ENCODE peak calls at places on chromosome 11, in seven cellular contexts. One of them, this sample, is unnamed.

GRCh38 chr11:111627591-111627990 is 25.3 kb downstream of the SIK2 start:
- DNase-seq in neural progenitor cell: no peak
- DNase-seq in PC-3: no peak
- DNase-seq in DND-41: no peak
- DNase-seq in endodermal cell: no peak
- DNase-seq in fibroblast of lung: no peak
- DNase-seq in H9: no peak
- DNase-seq in this sample: no peak

GRCh38 chr11:73818838-73819237 is 31.2 kb downstream of the MRPL48 start:
- DNase-seq in PC-3: no peak
- DNase-seq in DND-41: no peak
- DNase-seq in endodermal cell: no peak
- DNase-seq in fibroblast of lung: peak
- DNase-seq in H9: no peak
- DNase-seq in neural progenitor cell: peak
- DNase-seq in this sample: no peak

GRCh38 chr11:67409261-67409666 is 5.4 kb downstream of the TBC1D10C start:
- DNase-seq in fibroblast of lung: no peak
- DNase-seq in DND-41: peak
- DNase-seq in PC-3: no peak
- DNase-seq in neural progenitor cell: no peak
- DNase-seq in H9: no peak
- DNase-seq in endodermal cell: no peak
- DNase-seq in this sample: peak

GRCh38 chr11:24773326-24773725 is 276.5 kb downstream of the LUZP2 start:
- DNase-seq in DND-41: no peak
- DNase-seq in fibroblast of lung: no peak
- DNase-seq in neural progenitor cell: no peak
- DNase-seq in PC-3: peak
- DNase-seq in endodermal cell: no peak
- DNase-seq in H9: no peak
- DNase-seq in this sample: no peak

GRCh38 chr11:110490886-110491285 is 61.1 kb downstream of the FDX1 start:
- DNase-seq in neural progenitor cell: no peak
- DNase-seq in fibroblast of lung: peak
- DNase-seq in PC-3: peak
- DNase-seq in endodermal cell: no peak
- DNase-seq in H9: no peak
- DNase-seq in DND-41: no peak
- DNase-seq in this sample: no peak

GRCh38 chr11:130772266-130773227 is 143.7 kb downstream of the SNX19 start:
- DNase-seq in fibroblast of lung: peak
- DNase-seq in neural progenitor cell: no peak
- DNase-seq in DND-41: no peak
- DNase-seq in PC-3: peak
- DNase-seq in H9: no peak
- DNase-seq in endodermal cell: peak
- DNase-seq in this sample: no peak

GRCh38 chr11:11810764-11811726 is 30.7 kb upstream of the USP47 start:
- DNase-seq in fibroblast of lung: no peak
- DNase-seq in H9: peak
- DNase-seq in DND-41: peak
- DNase-seq in PC-3: no peak
- DNase-seq in endodermal cell: peak
- DNase-seq in neural progenitor cell: no peak
- DNase-seq in this sample: peak

GRCh38 chr11:133663135-133663534 is 130.8 kb upstream of the OPCML start:
- DNase-seq in PC-3: no peak
- DNase-seq in DND-41: peak
- DNase-seq in H9: peak
- DNase-seq in fibroblast of lung: no peak
- DNase-seq in neural progenitor cell: no peak
- DNase-seq in endodermal cell: no peak
- DNase-seq in this sample: no peak

GRCh38 chr11:36565033-36565610 is 2.7 kb upstream of the RAG1 start:
- DNase-seq in neural progenitor cell: no peak
- DNase-seq in PC-3: no peak
- DNase-seq in H9: no peak
- DNase-seq in fibroblast of lung: no peak
- DNase-seq in DND-41: no peak
- DNase-seq in endodermal cell: no peak
- DNase-seq in this sample: no peak

GRCh38 chr11:110522456-110522855 is 92.7 kb downstream of the FDX1 start:
- DNase-seq in DND-41: no peak
- DNase-seq in fibroblast of lung: peak
- DNase-seq in PC-3: no peak
- DNase-seq in neural progenitor cell: no peak
- DNase-seq in H9: no peak
- DNase-seq in endodermal cell: no peak
- DNase-seq in this sample: no peak

GRCh38 chr11:83063073-83063754 is 8.5 kb downstream of the RAB30 start:
- DNase-seq in neural progenitor cell: no peak
- DNase-seq in DND-41: no peak
- DNase-seq in endodermal cell: no peak
- DNase-seq in H9: no peak
- DNase-seq in PC-3: peak
- DNase-seq in fibroblast of lung: peak
- DNase-seq in this sample: no peak

GRCh38 chr11:29641201-29641600 is 375.6 kb downstream of the KCNA4 start:
- DNase-seq in PC-3: no peak
- DNase-seq in endodermal cell: no peak
- DNase-seq in fibroblast of lung: peak
- DNase-seq in DND-41: no peak
- DNase-seq in H9: no peak
- DNase-seq in neural progenitor cell: no peak
- DNase-seq in this sample: no peak

GRCh38 chr11:45184640-45185039 is 38.2 kb downstream of the PRDM11 start:
- DNase-seq in fibroblast of lung: no peak
- DNase-seq in neural progenitor cell: no peak
- DNase-seq in DND-41: no peak
- DNase-seq in H9: no peak
- DNase-seq in PC-3: no peak
- DNase-seq in endodermal cell: no peak
- DNase-seq in this sample: no peak

GRCh38 chr11:45180888-45181594 is 34.6 kb downstream of the PRDM11 start:
- DNase-seq in H9: peak
- DNase-seq in endodermal cell: peak
- DNase-seq in fibroblast of lung: peak
- DNase-seq in PC-3: peak
- DNase-seq in DND-41: no peak
- DNase-seq in neural progenitor cell: peak
- DNase-seq in this sample: peak

GRCh38 chr11:45185228-45185729 is 38.8 kb downstream of the PRDM11 start:
- DNase-seq in neural progenitor cell: no peak
- DNase-seq in fibroblast of lung: peak
- DNase-seq in H9: no peak
- DNase-seq in endodermal cell: no peak
- DNase-seq in PC-3: no peak
- DNase-seq in DND-41: no peak
- DNase-seq in this sample: no peak

GRCh38 chr11:45181595-45182550 is 35.4 kb downstream of the PRDM11 start:
- DNase-seq in H9: no peak
- DNase-seq in DND-41: no peak
- DNase-seq in fibroblast of lung: no peak
- DNase-seq in neural progenitor cell: peak
- DNase-seq in endodermal cell: no peak
- DNase-seq in PC-3: no peak
- DNase-seq in this sample: no peak

DNA sequence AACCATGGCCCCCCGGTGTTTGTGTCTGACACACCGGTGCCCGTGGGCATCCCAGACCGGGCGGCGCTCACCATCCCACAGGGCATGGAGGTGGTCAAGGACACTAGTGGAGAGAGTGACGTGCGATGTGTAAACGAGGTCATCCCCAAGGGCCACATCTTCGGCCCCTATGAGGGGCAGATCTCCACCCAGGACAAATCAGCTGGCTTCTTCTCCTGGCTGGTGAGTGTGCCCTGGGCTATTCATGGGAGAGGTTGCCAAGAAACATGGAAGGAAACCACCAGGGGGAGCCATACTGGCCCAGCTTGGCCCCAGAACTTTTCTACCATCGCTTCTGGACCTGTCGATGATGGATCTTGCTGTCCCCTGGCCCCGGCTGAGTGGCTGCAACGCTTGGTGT is 36.5 kb downstream of the PRDM11 start:
- DNase-seq in fibroblast of lung: no peak
- DNase-seq in H9: peak
- DNase-seq in PC-3: peak
- DNase-seq in neural progenitor cell: peak
- DNase-seq in DND-41: no peak
- DNase-seq in endodermal cell: peak
- DNase-seq in this sample: no peak
- TF ChIP-seq CTCF in fibroblast of lung: peak
- TF ChIP-seq CTCF in H9: peak
- TF ChIP-seq CTCF in PC-3: peak
- TF ChIP-seq CTCF in neural progenitor cell: peak
- TF ChIP-seq CTCF in DND-41: peak
- TF ChIP-seq CTCF in endodermal cell: peak
- TF ChIP-seq CTCF in this sample: peak

DNA sequence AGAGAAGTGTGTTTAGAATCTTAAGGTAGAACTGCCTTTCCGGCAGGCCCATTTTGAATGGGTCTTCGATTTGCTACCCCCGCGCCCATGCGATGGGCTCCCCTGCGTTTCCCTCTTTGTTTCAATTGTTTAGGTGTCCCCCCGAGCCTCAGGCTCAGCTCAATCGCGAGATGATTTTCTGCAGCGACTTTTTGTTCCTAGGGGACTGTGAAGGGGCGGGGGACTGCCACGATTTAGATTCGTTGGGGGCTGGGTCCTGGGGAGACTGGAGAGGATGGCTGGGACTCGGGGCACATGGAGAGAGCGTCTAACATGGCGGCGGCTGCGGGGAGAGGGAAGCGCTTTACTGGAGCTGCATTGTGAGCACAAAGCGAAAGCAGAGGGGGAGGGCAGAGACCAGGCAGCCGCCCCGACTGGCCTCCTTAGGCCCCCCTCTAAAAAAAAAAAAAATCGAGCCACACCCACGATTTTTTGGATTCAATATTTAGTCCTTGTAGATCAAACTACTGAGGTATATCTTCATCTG is 1.7 kb downstream of the CAPRIN1 start:
- DNase-seq in H9: peak
- DNase-seq in DND-41: peak
- DNase-seq in neural progenitor cell: peak
- DNase-seq in PC-3: peak
- DNase-seq in fibroblast of lung: peak
- DNase-seq in endodermal cell: peak
- DNase-seq in this sample: peak
- H3K9ac ChIP-seq in H9: peak
- H3K9ac ChIP-seq in DND-41: peak
- H3K9ac ChIP-seq in neural progenitor cell: peak
- H3K9ac ChIP-seq in PC-3: peak
- H3K9ac ChIP-seq in fibroblast of lung: peak
- H3K9ac ChIP-seq in endodermal cell: peak
- H3K9ac ChIP-seq in this sample: peak

GRCh38 chr11:85137597-85137996 is 489.5 kb downstream of the DLG2 start:
- DNase-seq in endodermal cell: no peak
- DNase-seq in PC-3: no peak
- DNase-seq in H9: no peak
- DNase-seq in DND-41: no peak
- DNase-seq in neural progenitor cell: no peak
- DNase-seq in fibroblast of lung: no peak
- DNase-seq in this sample: no peak

GRCh38 chr11:85132839-85133238 is 494.3 kb downstream of the DLG2 start:
- DNase-seq in H9: peak
- DNase-seq in neural progenitor cell: peak
- DNase-seq in DND-41: no peak
- DNase-seq in fibroblast of lung: peak
- DNase-seq in endodermal cell: peak
- DNase-seq in PC-3: no peak
- DNase-seq in this sample: no peak

DNA sequence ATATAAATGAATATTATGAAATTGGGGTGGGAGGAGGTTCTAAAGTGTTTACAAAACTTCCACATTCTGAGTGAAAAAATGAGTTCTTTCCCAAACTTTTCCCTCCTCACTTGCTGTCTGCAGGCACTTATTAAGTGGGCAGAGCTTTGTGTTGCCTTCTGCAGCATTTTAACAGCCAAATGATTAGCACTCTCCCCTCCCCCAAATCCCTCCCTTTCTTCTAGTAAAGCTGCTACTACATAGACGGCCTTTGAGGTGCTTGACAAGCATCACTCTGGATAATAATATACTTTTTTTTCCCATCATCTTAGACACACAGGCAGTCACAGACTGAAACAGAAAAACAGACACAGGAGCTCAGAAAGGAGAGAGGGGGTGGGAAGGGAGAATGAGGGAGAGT is 493.5 kb downstream of the DLG2 start:
- DNase-seq in endodermal cell: no peak
- DNase-seq in fibroblast of lung: no peak
- DNase-seq in H9: no peak
- DNase-seq in neural progenitor cell: peak
- DNase-seq in DND-41: no peak
- DNase-seq in PC-3: no peak
- DNase-seq in this sample: no peak
- TF ChIP-seq CTCF in endodermal cell: no peak
- TF ChIP-seq CTCF in fibroblast of lung: no peak
- TF ChIP-seq CTCF in H9: no peak
- TF ChIP-seq CTCF in neural progenitor cell: no peak
- TF ChIP-seq CTCF in DND-41: no peak
- TF ChIP-seq CTCF in PC-3: no peak
- TF ChIP-seq CTCF in this sample: no peak

GRCh38 chr11:70244698-70245097 is 25.8 kb upstream of the PPFIA1 start:
- DNase-seq in fibroblast of lung: peak
- DNase-seq in neural progenitor cell: no peak
- DNase-seq in PC-3: peak
- DNase-seq in endodermal cell: no peak
- DNase-seq in DND-41: no peak
- DNase-seq in H9: no peak
- DNase-seq in this sample: no peak
- H3K9ac ChIP-seq in fibroblast of lung: no peak
- H3K9ac ChIP-seq in neural progenitor cell: no peak
- H3K9ac ChIP-seq in PC-3: no peak
- H3K9ac ChIP-seq in endodermal cell: no peak
- H3K9ac ChIP-seq in DND-41: no peak
- H3K9ac ChIP-seq in H9: no peak
- H3K9ac ChIP-seq in this sample: no peak

DNA sequence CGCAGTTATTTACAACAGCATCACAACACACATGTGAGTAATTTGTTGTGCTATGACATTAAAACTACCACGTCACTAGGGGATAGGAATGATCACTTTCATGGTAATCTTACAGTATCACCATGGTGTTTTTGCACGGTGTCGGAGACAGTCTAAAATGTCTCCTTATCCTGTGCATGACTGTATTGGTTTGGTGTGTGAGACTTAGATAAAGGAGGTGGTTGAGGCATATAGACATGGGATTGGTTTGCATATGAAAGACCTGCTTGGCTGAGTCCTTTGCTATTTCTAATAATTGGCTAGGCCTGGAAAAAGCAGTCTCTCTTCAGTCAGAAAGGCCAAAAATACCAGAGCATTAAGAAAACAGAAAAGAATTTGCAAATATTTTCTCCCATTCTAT is 30.2 kb downstream of the MSANTD4 start:
- DNase-seq in H9: no peak
- DNase-seq in neural progenitor cell: no peak
- DNase-seq in fibroblast of lung: no peak
- DNase-seq in DND-41: no peak
- DNase-seq in PC-3: no peak
- DNase-seq in endodermal cell: no peak
- DNase-seq in this sample: no peak
- TF ChIP-seq CTCF in H9: no peak
- TF ChIP-seq CTCF in neural progenitor cell: no peak
- TF ChIP-seq CTCF in fibroblast of lung: no peak
- TF ChIP-seq CTCF in DND-41: no peak
- TF ChIP-seq CTCF in PC-3: no peak
- TF ChIP-seq CTCF in endodermal cell: no peak
- TF ChIP-seq CTCF in this sample: no peak